ENCODE peak calls at places on chromosomes 16 and 17, in ten cellular contexts. F is naive thymus-derived CD8-positive, alpha-beta T cell; R is coronary artery; V is mucosa of gallbladder; Z is CD8-positive, alpha-beta T cell; X is upper lobe of right lung; D is PC-9; C is NCI-H1694 treated with DMSO at 0.1 percent for 48 hours; O is HEK293T; Q is sigmoid colon. G is an unnamed sample.

GRCh38 chr17:72121164-72122001 is 563 bp downstream of the SOX9 start:
- DNase-seq in V (no peak), O (peak), R (no peak), X (peak), C (no peak), Z (no peak), F (no peak), D (no peak), Q (peak), G (peak)

GRCh38 chr17:1012823-1013728 is 16.1 kb downstream of the TIMM22 start:
- DNase-seq in V (no peak), F (no peak), R (peak), Z (no peak), X (no peak), Q (no peak), D (no peak), O (no peak), C (no peak), G (no peak)

GRCh38 chr17:74742153-74742515 is 5.1 kb downstream of the RAB37 start:
- DNase-seq in X (no peak), Z (peak), R (no peak), C (no peak), Q (no peak), V (no peak), D (peak), F (no peak), O (no peak), G (no peak)

GRCh38 chr17:36931096-36931696 is 6.1 kb upstream of the LHX1 start:
- DNase-seq in Z (no peak), Q (no peak), X (no peak), R (no peak), O (no peak), F (no peak), D (no peak), V (no peak), C (no peak), G (peak)

GRCh38 chr17:72527819-72528218 is 407.0 kb downstream of the SOX9 start:
- DNase-seq in F (no peak), X (no peak), Z (no peak), Q (no peak), D (no peak), V (peak), O (no peak), C (no peak), R (no peak), G (no peak)

GRCh38 chr17:41650794-41651624 is 26.6 kb upstream of the KRT17 start:
- DNase-seq in O (no peak), F (no peak), V (no peak), Z (no peak), D (no peak), R (no peak), Q (no peak), X (peak), C (no peak), G (no peak)

GRCh38 chr17:4147751-4148310 is 4.8 kb downstream of the CYB5D2 start:
- DNase-seq in O (no peak), R (no peak), V (no peak), C (no peak), Z (no peak), X (no peak), D (no peak), Q (no peak), F (no peak), G (no peak)

GRCh38 chr16:69477546-69477945 is 53.1 kb downstream of the CYB5B start:
- DNase-seq in F (no peak), R (no peak), D (no peak), Q (no peak), V (no peak), Z (no peak), C (no peak), X (no peak), O (no peak), G (no peak)

GRCh38 chr16:67392301-67393059 is 818 bp downstream of the TPPP3 start:
- DNase-seq in O (no peak), Z (no peak), Q (peak), C (no peak), X (peak), R (no peak), D (no peak), V (no peak), F (no peak), G (peak)

GRCh38 chr17:81813371-81813684 is 9.4 kb downstream of the GCGR start:
- DNase-seq in O (no peak), C (no peak), D (no peak), F (no peak), X (no peak), R (no peak), Z (no peak), V (no peak), Q (no peak), G (no peak)

GRCh38 chr17:28427372-28427771 is 21.4 kb upstream of the SLC46A1 start:
- DNase-seq in C (peak), F (no peak), R (no peak), X (no peak), D (no peak), Q (no peak), O (no peak), V (no peak), Z (no peak), G (no peak)

GRCh38 chr16:66605177-66605999 is 884 bp downstream of the CMTM3 start:
- DNase-seq in X (peak), F (no peak), C (no peak), O (peak), Z (peak), Q (peak), V (no peak), R (no peak), D (no peak), G (no peak)

GRCh38 chr17:888998-889401 is 90.6 kb downstream of the NXN start:
- DNase-seq in Q (no peak), D (no peak), O (no peak), R (no peak), X (no peak), V (no peak), C (no peak), F (no peak), Z (no peak), G (no peak)

GRCh38 chr16:57592591-57593003 is 35.8 kb upstream of the ADGRG1 start:
- DNase-seq in F (peak), V (peak), Q (no peak), O (no peak), R (no peak), X (no peak), C (no peak), Z (peak), D (no peak), G (peak)

GRCh38 chr17:42467889-42468288 is 9.2 kb downstream of the ATP6V0A1 start:
- DNase-seq in D (no peak), Q (no peak), X (no peak), V (no peak), C (no peak), F (no peak), O (no peak), R (no peak), Z (no peak), G (no peak)

GRCh38 chr16:30698816-30699614 is at the start of gene SRCAP:
- DNase-seq in Q (peak), Z (peak), R (peak), X (peak), F (no peak), O (peak), D (peak), V (peak), C (peak), G (peak)

GRCh38 chr17:65324977-65325376 is 187.8 kb downstream of the RGS9 start:
- DNase-seq in D (no peak), V (peak), X (no peak), O (no peak), R (no peak), Z (no peak), Q (peak), C (no peak), F (no peak), G (no peak)

GRCh38 chr17:44004761-44005526 is 522 bp downstream of the NAGS start:
- DNase-seq in X (peak), C (no peak), V (no peak), O (no peak), F (no peak), Q (no peak), R (no peak), D (no peak), Z (peak), G (no peak)

GRCh38 chr17:54405826-54406225 is 494.8 kb upstream of the TOM1L1 start:
- DNase-seq in Q (no peak), R (no peak), O (no peak), C (no peak), X (no peak), D (no peak), Z (no peak), F (no peak), V (no peak), G (no peak)

GRCh38 chr16:86639354-86639753 is 61.0 kb downstream of the FOXL1 start:
- DNase-seq in Q (no peak), C (no peak), D (no peak), X (no peak), F (no peak), V (no peak), O (no peak), R (no peak), Z (no peak), G (no peak)

GRCh38 chr16:30185683-30186421 is 2.5 kb downstream of the CORO1A start:
- DNase-seq in X (peak), C (no peak), O (no peak), F (peak), D (no peak), V (peak), Q (peak), Z (peak), R (no peak), G (no peak)

GRCh38 chr16:51245306-51245705 is 94.2 kb upstream of the SALL1 start:
- DNase-seq in C (no peak), V (no peak), O (no peak), F (no peak), R (peak), X (no peak), Z (no peak), D (no peak), Q (no peak), G (no peak)

GRCh38 chr16:74078877-74079586 is 217.6 kb upstream of the PSMD7 start:
- DNase-seq in V (no peak), C (no peak), Z (no peak), Q (no peak), O (no peak), X (no peak), R (no peak), F (no peak), D (no peak), G (no peak)

GRCh38 chr16:81469710-81470481 is 25.3 kb downstream of the CMIP start:
- DNase-seq in F (peak), O (no peak), V (no peak), Z (peak), R (no peak), D (no peak), C (peak), X (no peak), Q (no peak), G (no peak)

GRCh38 chr17:51474764-51475163 is 214.4 kb downstream of the UTP18 start:
- DNase-seq in Q (no peak), X (no peak), C (no peak), D (no peak), V (no peak), Z (no peak), F (no peak), O (no peak), R (no peak), G (no peak)

GRCh38 chr16:75288181-75288580 is 36.8 kb upstream of the BCAR1 start:
- DNase-seq in D (no peak), C (no peak), X (no peak), Q (no peak), R (no peak), V (no peak), F (no peak), Z (no peak), O (no peak), G (no peak)

GRCh38 chr17:50931003-50931878 is 65.1 kb upstream of the TOB1 start:
- DNase-seq in O (peak), X (peak), Q (peak), D (peak), C (peak), Z (peak), R (peak), V (peak), F (peak), G (no peak)

GRCh38 chr16:11635127-11635652 is 33.1 kb upstream of the SNN start:
- DNase-seq in R (no peak), D (no peak), V (no peak), O (no peak), F (no peak), Q (no peak), Z (no peak), C (no peak), X (no peak), G (no peak)

GRCh38 chr17:1229354-1229890 is 40.8 kb upstream of the BHLHA9 start:
- DNase-seq in C (no peak), R (no peak), V (peak), X (peak), O (peak), Q (peak), Z (peak), F (peak), D (no peak), G (peak)

GRCh38 chr17:10428781-10429180 is 7.0 kb upstream of the MYH8 start:
- DNase-seq in X (no peak), Q (no peak), Z (no peak), F (no peak), O (no peak), R (no peak), D (no peak), V (no peak), C (no peak), G (no peak)

GRCh38 chr17:11031787-11032186 is 193.9 kb upstream of the PIRT start:
- DNase-seq in V (no peak), D (no peak), R (no peak), Q (no peak), X (no peak), Z (no peak), F (no peak), O (peak), C (no peak), G (no peak)

GRCh38 chr17:78839762-78840529 is 668 bp downstream of the USP36 start:
- DNase-seq in X (peak), O (peak), R (peak), Q (peak), C (no peak), D (peak), Z (peak), F (peak), V (peak), G (no peak)

GRCh38 chr16:89577055-89577759 is 1.6 kb downstream of the CPNE7 start:
- DNase-seq in Z (no peak), R (no peak), Q (no peak), X (no peak), F (no peak), O (no peak), D (peak), C (no peak), V (no peak), G (no peak)

GRCh38 chr16:75506567-75506966 is 11.3 kb upstream of the CHST6 start:
- DNase-seq in Z (no peak), Q (peak), D (peak), X (no peak), F (no peak), V (peak), C (no peak), O (no peak), R (peak), G (no peak)

GRCh38 chr17:44628234-44629188 is 27.8 kb upstream of the MEIOC start:
- DNase-seq in O (no peak), C (no peak), V (peak), R (no peak), Q (no peak), Z (no peak), X (no peak), F (no peak), D (no peak), G (peak)

GRCh38 chr16:55408656-55409055 is 70.3 kb upstream of the MMP2 start:
- DNase-seq in Z (no peak), X (no peak), R (no peak), Q (no peak), D (no peak), O (no peak), F (no peak), V (no peak), C (no peak), G (no peak)

GRCh38 chr17:1145311-1145986 is 34.3 kb downstream of the ABR start:
- DNase-seq in O (no peak), C (no peak), F (no peak), V (no peak), D (no peak), X (no peak), R (no peak), Z (no peak), Q (no peak), G (no peak)

G was measured in mesenteric fat pad.